ENCODE peak calls at places on chromosome 13, in nine cellular contexts. T is IMR-90, X is fibroblast of pulmonary artery, K is psoas muscle, H is cardiac fibroblast, B is heart left ventricle, F is left ventricle myocardium inferior, W is type B pancreatic cell, M is heart right ventricle. D is an unnamed sample.

GRCh38 chr13:53200498-53201453 is 172.2 kb downstream of the OLFM4 start:
- DNase-seq in B (peak), H (peak), X (peak), W (peak), M (peak), F (peak), T (peak), K (peak), D (no peak)

GRCh38 chr13:112095354-112095753 is 28.4 kb downstream of the SOX1 start:
- DNase-seq in H (no peak), K (no peak), F (no peak), W (no peak), T (no peak), X (no peak), M (no peak), B (no peak), D (no peak)

GRCh38 chr13:80778302-80778701 is 437.4 kb upstream of the SPRY2 start:
- DNase-seq in X (no peak), F (no peak), K (no peak), T (no peak), M (no peak), W (no peak), H (no peak), B (no peak), D (no peak)

GRCh38 chr13:100203696-100204367 is 114.9 kb downstream of the PCCA start:
- DNase-seq in H (peak), F (no peak), K (no peak), W (no peak), B (no peak), X (peak), T (peak), M (no peak), D (no peak)

GRCh38 chr13:31042501-31043165 is 110.2 kb downstream of the TEX26 start:
- DNase-seq in X (no peak), B (no peak), K (no peak), W (no peak), H (no peak), F (no peak), T (no peak), M (no peak), D (no peak)

GRCh38 chr13:45482571-45483173 is 17.9 kb downstream of the COG3 start:
- DNase-seq in F (no peak), T (peak), M (no peak), W (no peak), B (no peak), X (peak), K (no peak), H (peak), D (no peak)

GRCh38 chr13:30713133-30713532 is 22.2 kb upstream of the ALOX5AP start:
- DNase-seq in M (no peak), X (peak), T (no peak), H (peak), K (no peak), B (peak), F (no peak), W (peak), D (no peak)

GRCh38 chr13:88601949-88602348 is 930.8 kb downstream of the SLITRK5 start:
- DNase-seq in X (no peak), T (no peak), W (no peak), H (no peak), F (no peak), M (no peak), K (no peak), B (no peak), D (no peak)

GRCh38 chr13:75787249-75787940 is 151.3 kb downstream of the LMO7 start:
- DNase-seq in W (no peak), M (no peak), H (peak), T (peak), F (no peak), X (peak), B (no peak), K (no peak), D (no peak)

GRCh38 chr13:26719356-26719945 is 41.1 kb downstream of the GPR12 start:
- DNase-seq in W (no peak), B (no peak), X (no peak), K (no peak), T (peak), H (peak), M (no peak), F (no peak), D (no peak)

GRCh38 chr13:79782541-79783216 is 301.7 kb downstream of the NDFIP2 start:
- DNase-seq in B (peak), F (peak), H (peak), W (no peak), M (peak), T (peak), X (peak), K (no peak), D (no peak)

GRCh38 chr13:44142540-44142867 is 231.1 kb upstream of the SERP2 start:
- DNase-seq in X (no peak), B (no peak), T (no peak), K (no peak), W (no peak), F (no peak), H (no peak), M (no peak), D (no peak)

GRCh38 chr13:36369268-36370107 is 23.3 kb upstream of the SPART start:
- DNase-seq in K (no peak), T (peak), B (no peak), M (no peak), F (no peak), X (peak), H (no peak), W (no peak), D (no peak)

GRCh38 chr13:101941095-101941777 is 460.6 kb downstream of the FGF14 start:
- DNase-seq in K (no peak), F (no peak), W (no peak), M (no peak), B (no peak), T (peak), X (peak), H (peak), D (no peak)
- TF ChIP-seq CTCF in K (no peak), F (no peak), W (peak), M (no peak), B (no peak), T (peak), X (no peak), H (peak), D (peak)

DNA sequence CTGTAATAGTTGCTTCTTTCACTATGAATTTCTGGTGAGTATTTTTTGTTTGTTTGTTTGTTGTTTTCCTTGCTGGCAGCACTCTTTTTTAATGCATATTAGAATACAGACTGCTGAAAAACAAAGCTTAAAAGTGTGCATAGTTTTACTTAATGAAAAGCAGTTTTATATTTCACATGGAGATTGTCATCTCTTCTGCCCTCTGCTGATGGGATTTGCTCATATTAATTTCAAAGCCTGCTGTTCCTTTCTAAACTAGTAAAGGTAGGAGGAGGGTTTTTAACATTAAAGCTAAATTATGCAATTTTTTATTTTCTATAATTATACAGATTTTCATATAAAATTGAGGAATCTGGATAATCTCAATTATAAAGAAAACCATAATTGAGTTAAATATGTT is 692.6 kb upstream of the SLITRK1 start:
- DNase-seq in H (peak), W (no peak), T (peak), M (no peak), F (no peak), B (no peak), X (peak), K (no peak), D (no peak)
- TF ChIP-seq CTCF in H (peak), W (peak), T (peak), M (no peak), F (peak), B (no peak), X (peak), K (no peak), D (no peak)

GRCh38 chr13:50085063-50085462 is 69.8 kb downstream of the KCNRG start:
- DNase-seq in B (no peak), X (peak), M (no peak), K (no peak), H (peak), W (no peak), F (no peak), T (peak), D (no peak)
- TF ChIP-seq CTCF in B (peak), X (peak), M (peak), K (peak), H (peak), W (peak), F (peak), T (peak), D (peak)

GRCh38 chr13:27810461-27810860 is 18.2 kb downstream of the GSX1 start:
- DNase-seq in H (no peak), W (no peak), T (no peak), X (no peak), F (no peak), M (no peak), B (no peak), K (no peak), D (no peak)

GRCh38 chr13:27810009-27810408 is 17.7 kb downstream of the GSX1 start:
- DNase-seq in B (no peak), M (no peak), X (no peak), W (no peak), F (no peak), T (no peak), K (no peak), H (no peak), D (no peak)

GRCh38 chr13:27808866-27809546 is 16.7 kb downstream of the GSX1 start:
- DNase-seq in F (no peak), W (no peak), T (no peak), M (no peak), X (no peak), B (no peak), K (no peak), H (no peak), D (no peak)

DNA sequence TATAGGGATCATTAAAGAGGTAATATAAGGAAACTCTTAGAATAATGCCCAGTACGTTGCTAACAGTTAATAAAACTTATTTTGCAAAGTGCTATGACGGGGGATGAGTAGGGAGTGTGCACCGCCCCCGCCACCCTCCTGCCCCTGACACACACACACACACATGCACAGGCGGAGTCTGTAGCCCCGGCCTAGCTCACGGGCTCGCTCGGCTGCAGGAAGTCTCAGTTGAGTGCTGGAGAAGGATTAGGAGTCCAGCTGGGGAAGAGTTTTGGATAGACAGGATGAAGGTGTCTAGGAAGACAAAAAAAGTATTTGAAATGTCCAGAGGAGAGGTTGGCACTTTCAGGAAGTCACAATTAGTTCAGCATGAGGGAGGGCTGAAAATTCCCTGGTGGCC is 21.5 kb downstream of the GSX1 start:
- DNase-seq in T (no peak), W (no peak), H (no peak), M (no peak), K (no peak), B (no peak), F (no peak), X (no peak), D (no peak)
- TF ChIP-seq CTCF in T (no peak), W (no peak), H (no peak), M (no peak), K (no peak), B (no peak), F (no peak), X (no peak), D (no peak)

GRCh38 chr13:60327551-60327950 is 69.5 kb upstream of the TDRD3 start:
- DNase-seq in W (no peak), X (no peak), F (no peak), B (no peak), M (no peak), K (no peak), T (no peak), H (no peak), D (no peak)

GRCh38 chr13:60331249-60332012 is 65.6 kb upstream of the TDRD3 start:
- DNase-seq in X (no peak), M (no peak), T (no peak), B (no peak), K (no peak), F (no peak), W (no peak), H (no peak), D (no peak)

GRCh38 chr13:60328073-60328472 is 68.9 kb upstream of the TDRD3 start:
- DNase-seq in K (no peak), H (peak), M (no peak), T (no peak), F (no peak), B (no peak), X (no peak), W (no peak), D (no peak)

GRCh38 chr13:60326273-60326672 is 70.7 kb upstream of the TDRD3 start:
- DNase-seq in H (no peak), B (no peak), M (no peak), F (no peak), W (no peak), K (no peak), X (no peak), T (no peak), D (no peak)

GRCh38 chr13:60329221-60329983 is 67.6 kb upstream of the TDRD3 start:
- DNase-seq in F (no peak), H (peak), X (peak), K (no peak), W (no peak), B (no peak), T (peak), M (no peak), D (no peak)
- TF ChIP-seq CTCF in F (peak), H (peak), X (peak), K (no peak), W (peak), B (no peak), T (peak), M (no peak), D (peak)

GRCh38 chr13:28339419-28339818 is 155.5 kb downstream of the FLT1 start:
- DNase-seq in X (peak), M (no peak), F (no peak), K (no peak), H (peak), W (no peak), T (peak), B (no peak), D (no peak)

GRCh38 chr13:28336193-28336657 is 158.7 kb downstream of the FLT1 start:
- DNase-seq in T (no peak), X (no peak), W (no peak), M (peak), K (no peak), B (peak), H (no peak), F (peak), D (no peak)

GRCh38 chr13:28338742-28339141 is 156.2 kb downstream of the FLT1 start:
- DNase-seq in T (no peak), H (no peak), M (no peak), W (no peak), B (no peak), K (no peak), X (no peak), F (no peak), D (no peak)

GRCh38 chr13:28338202-28338601 is 156.7 kb downstream of the FLT1 start:
- DNase-seq in W (no peak), M (peak), F (no peak), T (no peak), B (peak), H (no peak), K (no peak), X (no peak), D (no peak)

GRCh38 chr13:28337196-28338045 is 157.5 kb downstream of the FLT1 start:
- DNase-seq in F (no peak), K (no peak), X (peak), B (peak), H (peak), W (no peak), M (peak), T (peak), D (no peak)
- TF ChIP-seq CTCF in F (no peak), K (no peak), X (no peak), B (no peak), H (no peak), W (no peak), M (no peak), T (no peak), D (no peak)